ENCODE peak calls at places on chromosomes 4 and X, in six cellular contexts. U is HEK293T; L is activated T-cell treated with anti-CD3 and anti-CD28 coated beads, Interleukin-2, amount 50 U/mL, for 4 hours; Y is NAMALWA; G is GM03348; M is colonic mucosa. E is an unnamed sample.

GRCh38 chr4:57588557-57588956 is 478.4 kb upstream of the IGFBP7 start:
- DNase-seq in Y (no peak), L (no peak), M (no peak), G (no peak), U (no peak), E (no peak)

GRCh38 chrX:118025193-118025592 is 91.4 kb downstream of the KLHL13 start:
- DNase-seq in U (no peak), L (no peak), Y (no peak), M (no peak), G (no peak), E (no peak)

GRCh38 chrX:13085533-13085932 is 41.1 kb upstream of the FAM9C start:
- DNase-seq in L (peak; percentile 29), M (no peak), U (no peak), G (no peak), Y (peak; percentile 67), E (no peak)

GRCh38 chrX:153909024-153909979 is 4.8 kb downstream of the AVPR2 start:
- DNase-seq in G (no peak), Y (peak; percentile 46), U (peak; percentile 44), L (no peak), M (no peak), E (no peak)

GRCh38 chr4:177016541-177017141 is 223.9 kb upstream of the VEGFC start:
- DNase-seq in M (no peak), L (no peak), G (peak; percentile 52), Y (no peak), U (no peak), E (no peak)

GRCh38 chrX:40148439-40149285 is 50.9 kb upstream of the BCOR start:
- DNase-seq in M (peak; percentile 62), G (peak; percentile 50), U (no peak), L (no peak), Y (no peak), E (no peak)

GRCh38 chr4:70715097-70715496 is 6.7 kb upstream of the RUFY3 start:
- DNase-seq in M (no peak), Y (no peak), G (no peak), L (no peak), U (no peak), E (no peak)

GRCh38 chr4:184283659-184284335 is 66.1 kb upstream of the ENPP6 start:
- DNase-seq in L (no peak), U (no peak), G (no peak), M (peak; percentile 86), Y (peak; percentile 38), E (no peak)

GRCh38 chr4:135418353-135418752 is 1216.8 kb upstream of the PABPC4L start:
- DNase-seq in U (peak; percentile 25), G (no peak), Y (peak; percentile 43), L (no peak), M (no peak), E (no peak)

GRCh38 chr4:185425600-185426352 is at the start of gene UFSP2:
- DNase-seq in G (peak; percentile 94), Y (peak; percentile 93), M (peak; percentile 89), L (peak; percentile 90), U (peak; percentile 79), E (peak; percentile 81)

GRCh38 chrX:114970806-114971205 is 46.6 kb downstream of the IL13RA2 start:
- DNase-seq in G (no peak), L (no peak), M (no peak), U (no peak), Y (no peak), E (no peak)

GRCh38 chr4:57182132-57182874 is 72.1 kb upstream of the IGFBP7 start:
- DNase-seq in G (no peak), U (no peak), L (no peak), Y (peak; percentile 6), M (no peak), E (no peak)

GRCh38 chr4:71827811-71828210 is 43.9 kb upstream of the GC start:
- DNase-seq in G (no peak), U (no peak), L (no peak), M (no peak), Y (no peak), E (no peak)

GRCh38 chr4:11623726-11624037 is 195.0 kb upstream of the HS3ST1 start:
- DNase-seq in U (no peak), G (no peak), M (peak; percentile 75), Y (peak; percentile 11), L (no peak), E (no peak)

GRCh38 chr4:183360161-183360919 is 38.1 kb upstream of the CLDN24 start:
- DNase-seq in L (no peak), M (no peak), Y (no peak), U (no peak), G (peak; percentile 70), E (no peak)

GRCh38 chr4:141465151-141465550 is 171.2 kb upstream of the IL15 start:
- DNase-seq in L (no peak), G (no peak), Y (no peak), M (no peak), U (no peak), E (no peak)

GRCh38 chr4:1049591-1049905 is 38.1 kb downstream of the FGFRL1 start:
- DNase-seq in M (no peak), G (no peak), Y (no peak), U (no peak), L (no peak), E (no peak)

GRCh38 chr4:24793219-24794005 is 2.0 kb upstream of the SOD3 start:
- DNase-seq in M (no peak), L (no peak), U (peak; percentile 9), Y (no peak), G (no peak), E (no peak)

GRCh38 chr4:47774078-47774477 is 63.8 kb downstream of the CORIN start:
- DNase-seq in L (no peak), U (no peak), Y (no peak), G (no peak), M (no peak), E (no peak)

GRCh38 chr4:105112274-105112673 is 34.4 kb upstream of the TET2 start:
- DNase-seq in Y (no peak), M (no peak), U (no peak), L (no peak), G (no peak), E (no peak)

GRCh38 chr4:146640021-146640425 is 1.3 kb downstream of the POU4F2 start:
- DNase-seq in L (no peak), U (no peak), Y (no peak), G (no peak), M (no peak), E (no peak)

GRCh38 chr4:139560396-139561084 is 4.5 kb upstream of the SETD7 start:
- DNase-seq in L (no peak), G (no peak), M (no peak), Y (peak; percentile 89), U (no peak), E (no peak)

GRCh38 chrX:70998402-70999027 is 67.6 kb upstream of the SLC7A3 start:
- DNase-seq in G (no peak), U (no peak), M (peak; percentile 19), L (no peak), Y (peak; percentile 38), E (no peak)

GRCh38 chr4:19776021-19776459 is 475.7 kb upstream of the SLIT2 start:
- DNase-seq in L (no peak), M (no peak), U (peak; percentile 11), G (peak; percentile 52), Y (no peak), E (no peak)

GRCh38 chrX:91434351-91435168 is at the start of gene PABPC5:
- DNase-seq in L (no peak), M (peak; percentile 31), Y (no peak), G (peak; percentile 88), U (no peak), E (no peak)

GRCh38 chr4:135838889-135839288 is 1637.3 kb upstream of the PABPC4L start:
- DNase-seq in L (no peak), U (peak; percentile 12), G (no peak), M (no peak), Y (no peak), E (no peak)

GRCh38 chrX:65034641-65035450 is 58.6 kb upstream of the ZC4H2 start:
- DNase-seq in Y (peak; percentile 87), U (peak; percentile 85), L (peak; percentile 78), M (peak; percentile 82), G (peak; percentile 93), E (peak; percentile 75)

GRCh38 chr4:64016893-64017292 is 392.4 kb downstream of the TECRL start:
- DNase-seq in U (no peak), L (no peak), G (no peak), Y (no peak), M (no peak), E (no peak)

GRCh38 chrX:134256684-134257083 is 19.7 kb downstream of the CCDC160 start:
- DNase-seq in G (no peak), Y (no peak), L (no peak), M (no peak), U (no peak), E (no peak)

GRCh38 chr4:172207258-172207657 is 394.1 kb downstream of the GALNTL6 start:
- DNase-seq in G (no peak), Y (no peak), L (no peak), U (no peak), M (no peak), E (no peak)

GRCh38 chrX:44873415-44874270 is 655 bp downstream of the KDM6A start:
- DNase-seq in G (peak; percentile 42), L (peak; percentile 45), U (peak; percentile 38), Y (peak; percentile 40), M (peak; percentile 62), E (peak; percentile 29)

GRCh38 chr4:146095091-146095690 is 80.3 kb upstream of the LSM6 start:
- DNase-seq in Y (peak; percentile 61), M (peak; percentile 73), L (no peak), U (peak; percentile 31), G (peak; percentile 50), E (no peak)